ENCODE peak calls at places on chromosomes 6 and 20, in seven cellular contexts. M is H54; G is stimulated activated CD8-positive, alpha-beta memory T cell treated with anti-CD3 and anti-CD28 coated beads, Interleukin-2, amount 100 ng/mL, for 1 hour; Q is foreskin fibroblast; P is endothelial cell; I is T-cell; D is AG20443. U is an unnamed sample.

GRCh38 chr6:36499918-36500317 is 47.4 kb downstream of the STK38 start:
- DNase-seq in Q (no peak), I (no peak), M (no peak), D (no peak), P (no peak), G (no peak), U (no peak)

GRCh38 chr6:44441091-44441855 is 53.8 kb downstream of the CDC5L start:
- DNase-seq in G (no peak), D (no peak), M (no peak), P (no peak), I (no peak), Q (no peak), U (no peak)

GRCh38 chr20:48609491-48609978 is 218.3 kb downstream of the PREX1 start:
- DNase-seq in I (no peak), Q (no peak), P (no peak), D (no peak), M (no peak), G (no peak), U (no peak)

GRCh38 chr6:135537782-135538301 is 40.3 kb upstream of the AHI1 start:
- DNase-seq in G (no peak), P (no peak), D (peak), I (peak), M (no peak), Q (peak), U (no peak)

GRCh38 chr6:169722362-169723199 is 1.7 kb downstream of the PHF10 start:
- DNase-seq in D (peak), G (no peak), M (peak), P (peak), I (peak), Q (peak), U (peak)

GRCh38 chr20:53677447-53678314 is 84.0 kb upstream of the ZNF217 start:
- DNase-seq in G (no peak), Q (peak), M (no peak), I (peak), D (no peak), P (peak), U (no peak)

GRCh38 chr20:38143238-38143645 is 21.8 kb downstream of the TGM2 start:
- DNase-seq in Q (no peak), D (no peak), G (no peak), I (no peak), M (no peak), P (no peak), U (no peak)

GRCh38 chr6:16239798-16240123 is 1.4 kb downstream of the GMPR start:
- DNase-seq in G (no peak), M (no peak), Q (no peak), I (no peak), D (peak), P (no peak), U (no peak)

GRCh38 chr6:16400248-16400760 is 161.9 kb downstream of the GMPR start:
- DNase-seq in Q (no peak), G (no peak), M (no peak), D (no peak), I (no peak), P (no peak), U (no peak)

GRCh38 chr6:20056350-20056992 is 155.8 kb downstream of the MBOAT1 start:
- DNase-seq in I (no peak), D (peak), Q (peak), P (peak), G (no peak), M (peak), U (peak)

GRCh38 chr20:41618807-41619294 is 674 bp upstream of the CHD6 start:
- DNase-seq in G (no peak), D (peak), I (no peak), P (no peak), Q (peak), M (peak), U (no peak)

GRCh38 chr20:25302596-25302995 is 54.7 kb downstream of the PYGB start:
- DNase-seq in I (no peak), D (no peak), Q (no peak), M (no peak), P (no peak), G (no peak), U (no peak)

U was measured in D341Med.